ENCODE peak calls at places on chromosomes 3 and 15, in five cellular contexts. M is AG04450; G is activated CD4-positive, alpha-beta T cell treated with anti-CD3 and anti-CD28 coated beads for 36 hours; C is head of caudate nucleus; N is OCI-LY7. K is an unnamed sample.

GRCh38 chr15:75063338-75063737 is 39.9 kb downstream of the PPCDC start:
- DNase-seq in C (no peak), G (no peak), M (no peak), N (no peak), K (no peak)

GRCh38 chr3:115784739-115785571 is 161.6 kb downstream of the GAP43 start:
- DNase-seq in N (no peak), C (peak), G (no peak), M (peak), K (peak)

GRCh38 chr3:171824824-171825221 is 14.5 kb upstream of the PLD1 start:
- DNase-seq in N (no peak), M (no peak), G (no peak), C (peak), K (no peak)

GRCh38 chr3:63908081-63908736 is 4.0 kb downstream of the SCAANT1 start:
- DNase-seq in G (no peak), N (no peak), M (no peak), C (no peak), K (no peak)

GRCh38 chr3:46873521-46873920 is 4.0 kb upstream of the PTH1R start:
- DNase-seq in M (no peak), N (no peak), C (no peak), G (no peak), K (no peak)

GRCh38 chr3:69180869-69181591 is 58.6 kb upstream of the LMOD3 start:
- DNase-seq in G (no peak), M (no peak), N (no peak), C (no peak), K (no peak)

GRCh38 chr15:23759964-23760363 is 72.9 kb upstream of the NDN start:
- DNase-seq in N (no peak), C (no peak), G (no peak), M (no peak), K (no peak)

GRCh38 chr3:126528419-126528799 is 4.5 kb downstream of the CHST13 start:
- DNase-seq in G (no peak), N (no peak), M (no peak), C (no peak), K (no peak)

GRCh38 chr15:70974004-70974832 is 81.6 kb downstream of the LRRC49 start:
- DNase-seq in M (peak), C (no peak), N (peak), G (no peak), K (peak)

GRCh38 chr3:123610331-123610730 is 25.5 kb upstream of the HACD2 start:
- DNase-seq in C (no peak), M (no peak), G (no peak), N (peak), K (no peak)

GRCh38 chr3:165837058-165837525 is at the start of gene BCHE:
- DNase-seq in C (peak), G (no peak), M (peak), N (no peak), K (no peak)

GRCh38 chr3:183182732-183183610 is 20.4 kb upstream of the LAMP3 start:
- DNase-seq in M (no peak), C (no peak), N (no peak), G (no peak), K (no peak)

GRCh38 chr15:58475573-58476524 is 44.1 kb downstream of the LIPC start:
- DNase-seq in C (no peak), G (no peak), N (peak), M (no peak), K (no peak)

GRCh38 chr3:49098429-49098828 is 4.6 kb upstream of the QRICH1 start:
- DNase-seq in N (no peak), G (no peak), C (no peak), M (no peak), K (no peak)

GRCh38 chr3:4977001-4977888 is 2.0 kb upstream of the BHLHE40 start:
- DNase-seq in M (no peak), C (peak), N (no peak), G (peak), K (no peak)

GRCh38 chr15:44861439-44861910 is 95.0 kb upstream of the TERB2 start:
- DNase-seq in N (no peak), C (no peak), G (no peak), M (no peak), K (no peak)

GRCh38 chr15:68508485-68509189 is 70.2 kb upstream of the CORO2B start:
- DNase-seq in C (no peak), N (no peak), M (no peak), G (no peak), K (no peak)

GRCh38 chr3:179897241-179897640 is 139.5 kb downstream of the PEX5L start:
- DNase-seq in M (no peak), G (no peak), C (no peak), N (no peak), K (no peak)

GRCh38 chr15:44711089-44711355 is at the start of gene PATL2:
- DNase-seq in G (no peak), M (no peak), C (no peak), N (no peak), K (no peak)

GRCh38 chr3:120095226-120096165 is 1.2 kb upstream of the GSK3B start:
- DNase-seq in C (peak), N (peak), M (peak), G (peak), K (peak)

GRCh38 chr3:10546181-10546624 is 40.8 kb upstream of the ATP2B2 start:
- DNase-seq in C (no peak), N (no peak), M (no peak), G (no peak), K (no peak)

GRCh38 chr15:52652984-52653383 is 26.2 kb downstream of the ATOSA start:
- DNase-seq in M (peak), N (no peak), C (no peak), G (no peak), K (peak)

K was measured in BJ.